ENCODE peak calls at places on chromosomes 7 and 10, in six cellular contexts. Y is spleen, Z is stomach, G is GM12878, P is upper lobe of left lung, Q is Panc1. A is an unnamed sample.

GRCh38 chr10:84654671-84655070 is 326.3 kb downstream of the CCSER2 start:
- DNase-seq in Y (no peak), Z (no peak), G (peak; percentile 2), P (no peak), Q (no peak), A (no peak)

GRCh38 chr7:36096460-36097095 is 56.5 kb upstream of the EEPD1 start:
- DNase-seq in Y (no peak), Z (no peak), G (no peak), P (no peak), Q (no peak), A (no peak)

GRCh38 chr7:101018271-101019167 is 1.4 kb upstream of the MUC17 start:
- DNase-seq in Y (no peak), Z (no peak), G (no peak), P (no peak), Q (no peak), A (no peak)

GRCh38 chr7:11313801-11314200 is 340.1 kb downstream of the PHF14 start:
- DNase-seq in Y (no peak), Z (no peak), G (no peak), P (no peak), Q (no peak), A (no peak)

GRCh38 chr10:70481831-70482530 is 3.4 kb downstream of the PALD1 start:
- DNase-seq in Y (peak; percentile 84), Z (no peak), G (no peak), P (peak; percentile 38), Q (no peak), A (peak; percentile 87)

GRCh38 chr10:4201866-4202825 is 417.1 kb upstream of the KLF6 start:
- DNase-seq in Y (no peak), Z (no peak), G (no peak), P (no peak), Q (no peak), A (no peak)

GRCh38 chr10:3775671-3776551 is 9.1 kb downstream of the KLF6 start:
- DNase-seq in Y (peak; percentile 82), Z (no peak), G (no peak), P (peak; percentile 66), Q (peak; percentile 69), A (peak; percentile 67)

GRCh38 chr7:129556607-129557120 is 54.3 kb downstream of the SMKR1 start:
- DNase-seq in Y (no peak), Z (no peak), G (no peak), P (no peak), Q (no peak), A (no peak)

GRCh38 chr7:22858640-22859561 is 36.3 kb upstream of the TOMM7 start:
- DNase-seq in Y (no peak), Z (no peak), G (no peak), P (peak; percentile 49), Q (no peak), A (no peak)

GRCh38 chr7:155003215-155003999 is 483 bp upstream of the PAXIP1 start:
- DNase-seq in Y (peak; percentile 96), Z (peak; percentile 83), G (no peak), P (peak; percentile 82), Q (no peak), A (peak; percentile 90)

GRCh38 chr10:27899058-27899457 is 99.8 kb downstream of the ODAD2 start:
- DNase-seq in Y (no peak), Z (no peak), G (no peak), P (no peak), Q (no peak), A (no peak)

GRCh38 chr7:108454674-108455523 is 1.3 kb downstream of the NRCAM start:
- DNase-seq in Y (peak; percentile 81), Z (no peak), G (no peak), P (no peak), Q (no peak), A (no peak)

GRCh38 chr7:101519324-101520017 is 109.6 kb downstream of the MYL10 start:
- DNase-seq in Y (no peak), Z (no peak), G (no peak), P (no peak), Q (no peak), A (no peak)

GRCh38 chr10:78543749-78544446 is 510.2 kb downstream of the RPS24 start:
- DNase-seq in Y (no peak), Z (peak; percentile 41), G (no peak), P (peak; percentile 35), Q (no peak), A (peak; percentile 94)

GRCh38 chr10:132546567-132547420 is 9.2 kb downstream of the INPP5A start:
- DNase-seq in Y (peak; percentile 83), Z (peak; percentile 52), G (no peak), P (peak; percentile 50), Q (no peak), A (peak; percentile 60)

GRCh38 chr7:32890010-32890552 is 1.5 kb downstream of the KBTBD2 start:
- DNase-seq in Y (no peak), Z (no peak), G (no peak), P (peak; percentile 55), Q (no peak), A (no peak)

GRCh38 chr7:152355474-152356057 is 80.2 kb downstream of the KMT2C start:
- DNase-seq in Y (no peak), Z (no peak), G (no peak), P (no peak), Q (no peak), A (no peak)

GRCh38 chr7:151286148-151286547 is 37.7 kb upstream of the SMARCD3 start:
- DNase-seq in Y (no peak), Z (no peak), G (no peak), P (no peak), Q (no peak), A (no peak)

GRCh38 chr7:12731775-12732174 is 44.3 kb downstream of the ARL4A start:
- DNase-seq in Y (no peak), Z (no peak), G (no peak), P (no peak), Q (no peak), A (no peak)

GRCh38 chr7:45874408-45875131 is 1.7 kb upstream of the CCDC201 start:
- DNase-seq in Y (no peak), Z (no peak), G (no peak), P (no peak), Q (no peak), A (no peak)

GRCh38 chr10:92849234-92849525 is 860 bp downstream of the EXOC6 start:
- DNase-seq in Y (no peak), Z (no peak), G (no peak), P (no peak), Q (no peak), A (no peak)

GRCh38 chr10:92847185-92847864 is 995 bp upstream of the EXOC6 start:
- DNase-seq in Y (no peak), Z (no peak), G (no peak), P (no peak), Q (no peak), A (no peak)

GRCh38 chr10:92849576-92850090 is 1.3 kb downstream of the EXOC6 start:
- DNase-seq in Y (no peak), Z (no peak), G (no peak), P (no peak), Q (no peak), A (no peak)

GRCh38 chr10:92848037-92848440 is 281 bp upstream of the EXOC6 start:
- DNase-seq in Y (no peak), Z (no peak), G (no peak), P (no peak), Q (no peak), A (no peak)

GRCh38 chr10:92848441-92849233 is at the start of gene EXOC6:
- DNase-seq in Y (peak; percentile 97), Z (peak; percentile 85), G (peak; percentile 20), P (peak; percentile 86), Q (peak; percentile 33), A (peak; percentile 88)
- TF ChIP-seq CTCF in Y (no peak), Z (no peak), G (peak; percentile 13), P (peak; percentile 20), Q (peak; percentile 71), A (no peak)

GRCh38 chr7:38245409-38245982 is 27.9 kb downstream of the TARP start:
- DNase-seq in Y (no peak), Z (no peak), G (no peak), P (no peak), Q (no peak), A (no peak)
- TF ChIP-seq POLR2AphosphoS5 in Y (no peak), Z (no peak), G (no peak), P (no peak), Q (no peak), A (no peak)

DNA sequence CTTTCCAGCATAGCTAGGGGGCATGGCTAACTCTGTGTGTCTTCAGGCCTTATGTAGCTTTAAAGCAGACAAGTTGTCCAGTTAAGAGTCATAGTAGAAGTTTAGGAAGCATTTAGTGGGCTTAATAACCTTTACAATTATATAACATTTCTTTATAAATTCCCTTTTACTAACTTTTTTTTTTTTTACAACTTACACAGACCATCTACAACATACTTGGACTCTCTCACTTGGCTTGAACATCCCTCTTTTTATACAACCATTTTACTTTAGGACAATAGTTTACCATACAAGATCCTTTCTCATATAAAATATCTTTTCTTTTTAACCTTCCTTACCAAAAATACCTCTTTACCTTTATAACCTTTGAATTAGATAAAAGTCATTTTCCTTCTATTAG is 26.3 kb downstream of the SP4 start:
- DNase-seq in Y (no peak), Z (no peak), G (no peak), P (no peak), Q (no peak), A (no peak)
- H3K9me3 ChIP-seq in Y (no peaks in the 10 kb centered on the region), Z (no peaks in the 10 kb centered on the region), G (peaks cover 9% of the 10 kb centered on the region), P (no peaks in the 10 kb centered on the region), Q (peaks cover 19% of the 10 kb centered on the region), A (no peaks in the 10 kb centered on the region)

DNA sequence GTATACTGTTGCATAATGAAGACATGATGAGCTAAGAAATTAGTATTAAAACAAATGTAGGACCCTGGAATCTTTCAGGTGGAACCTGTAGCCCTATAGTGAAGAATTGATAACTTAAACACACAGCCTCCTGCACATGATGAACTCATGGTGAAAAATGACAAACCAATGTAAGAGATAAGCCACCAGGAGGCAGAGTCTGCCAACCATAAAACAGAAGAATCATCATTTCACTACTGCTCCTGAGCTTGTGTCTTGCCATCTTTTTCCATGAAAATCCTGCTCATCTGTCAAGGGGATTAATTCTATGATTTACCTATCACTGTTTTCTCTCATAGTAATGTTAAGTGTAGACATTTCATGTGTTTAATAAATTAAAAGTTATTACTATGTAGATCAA is 363.9 kb downstream of the MALRD1 start:
- DNase-seq in Y (no peak), Z (no peak), G (no peak), P (no peak), Q (no peak), A (no peak)
- TF ChIP-seq CTCF in Y (peak; percentile 23), Z (no peak), G (peak; percentile 12), P (no peak), Q (peak; percentile 25), A (peak; percentile 29)

GRCh38 chr10:96587255-96588059 is 645 bp upstream of the TM9SF3 start:
- DNase-seq in Y (no peak), Z (peak; percentile 66), G (no peak), P (peak; percentile 57), Q (peak; percentile 18), A (peak; percentile 91)
- TF ChIP-seq POLR2AphosphoS5 in Y (no peak), Z (no peak), G (peak; percentile 8), P (no peak), Q (peak; percentile 9), A (no peak)

DNA sequence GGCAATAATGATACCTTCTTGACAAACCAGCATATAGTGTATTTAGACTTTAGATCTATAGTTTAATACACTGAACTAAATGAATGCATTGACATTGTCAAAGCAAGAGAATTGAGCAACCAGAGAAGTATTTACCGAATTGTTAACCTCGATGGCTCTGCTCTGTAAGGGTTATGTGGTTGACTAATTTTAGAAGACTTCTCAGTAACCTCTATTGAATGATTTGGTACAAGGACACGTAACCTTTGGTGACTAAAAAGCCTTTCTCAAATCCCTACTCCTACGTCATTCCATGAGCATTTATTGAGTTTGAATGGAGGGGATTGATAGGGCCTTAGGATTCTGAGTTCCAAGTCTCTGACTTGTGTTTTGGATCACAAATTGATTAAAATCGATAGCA is 67.6 kb downstream of the MDFIC start:
- DNase-seq in Y (no peak), Z (no peak), G (no peak), P (no peak), Q (no peak), A (no peak)
- H3K9me3 ChIP-seq in Y (no peaks in the 10 kb centered on the region), Z (no peaks in the 10 kb centered on the region), G (peaks cover 2% of the 10 kb centered on the region), P (no peaks in the 10 kb centered on the region), Q (no peaks in the 10 kb centered on the region), A (no peaks in the 10 kb centered on the region)